ENCODE peak calls at places on chromosomes 6 and 20, in nine cellular contexts. One of them, this sample, is unnamed.

GRCh38 chr6:103983000-103983399 is 876.7 kb downstream of the HACE1 start:
- DNase-seq in epithelial cell of esophagus: no peak
- DNase-seq in CD8-positive, alpha-beta T cell: no peak
- DNase-seq in central memory CD8-positive, alpha-beta T cell: no peak
- DNase-seq in HTR-8/SVneo: no peak
- DNase-seq in substantia nigra: no peak
- DNase-seq in stimulated activated CD4-positive, alpha-beta T cell treated with anti-CD3 and anti-CD28 coated beads, TNF-alpha, amount 100 ng/mL, for 48 hours: no peak
- DNase-seq in HS-5: no peak
- DNase-seq in lower leg skin: no peak
- DNase-seq in this sample: no peak

GRCh38 chr6:106321940-106322339 is 3.6 kb downstream of the ATG5 start:
- DNase-seq in epithelial cell of esophagus: no peak
- DNase-seq in CD8-positive, alpha-beta T cell: no peak
- DNase-seq in central memory CD8-positive, alpha-beta T cell: no peak
- DNase-seq in HTR-8/SVneo: no peak
- DNase-seq in substantia nigra: no peak
- DNase-seq in stimulated activated CD4-positive, alpha-beta T cell treated with anti-CD3 and anti-CD28 coated beads, TNF-alpha, amount 100 ng/mL, for 48 hours: no peak
- DNase-seq in HS-5: no peak
- DNase-seq in lower leg skin: no peak
- DNase-seq in this sample: no peak

GRCh38 chr6:83844170-83844569 is 9.0 kb upstream of the RIPPLY2 start:
- DNase-seq in epithelial cell of esophagus: peak; percentile 50
- DNase-seq in CD8-positive, alpha-beta T cell: no peak
- DNase-seq in central memory CD8-positive, alpha-beta T cell: no peak
- DNase-seq in HTR-8/SVneo: no peak
- DNase-seq in substantia nigra: no peak
- DNase-seq in stimulated activated CD4-positive, alpha-beta T cell treated with anti-CD3 and anti-CD28 coated beads, TNF-alpha, amount 100 ng/mL, for 48 hours: no peak
- DNase-seq in HS-5: no peak
- DNase-seq in lower leg skin: no peak
- DNase-seq in this sample: no peak

GRCh38 chr20:58938078-58938477 is 43.0 kb upstream of the NELFCD start:
- DNase-seq in epithelial cell of esophagus: no peak
- DNase-seq in CD8-positive, alpha-beta T cell: no peak
- DNase-seq in central memory CD8-positive, alpha-beta T cell: no peak
- DNase-seq in HTR-8/SVneo: no peak
- DNase-seq in substantia nigra: no peak
- DNase-seq in stimulated activated CD4-positive, alpha-beta T cell treated with anti-CD3 and anti-CD28 coated beads, TNF-alpha, amount 100 ng/mL, for 48 hours: no peak
- DNase-seq in HS-5: no peak
- DNase-seq in lower leg skin: no peak
- DNase-seq in this sample: no peak

GRCh38 chr6:15926256-15926655 is 202.6 kb upstream of the MYLIP start:
- DNase-seq in epithelial cell of esophagus: no peak
- DNase-seq in CD8-positive, alpha-beta T cell: no peak
- DNase-seq in central memory CD8-positive, alpha-beta T cell: no peak
- DNase-seq in HTR-8/SVneo: no peak
- DNase-seq in substantia nigra: no peak
- DNase-seq in stimulated activated CD4-positive, alpha-beta T cell treated with anti-CD3 and anti-CD28 coated beads, TNF-alpha, amount 100 ng/mL, for 48 hours: no peak
- DNase-seq in HS-5: no peak
- DNase-seq in lower leg skin: no peak
- DNase-seq in this sample: no peak

GRCh38 chr20:62517901-62518610 is 42.3 kb upstream of the GATA5 start:
- DNase-seq in epithelial cell of esophagus: no peak
- DNase-seq in CD8-positive, alpha-beta T cell: no peak
- DNase-seq in central memory CD8-positive, alpha-beta T cell: no peak
- DNase-seq in HTR-8/SVneo: no peak
- DNase-seq in substantia nigra: no peak
- DNase-seq in stimulated activated CD4-positive, alpha-beta T cell treated with anti-CD3 and anti-CD28 coated beads, TNF-alpha, amount 100 ng/mL, for 48 hours: no peak
- DNase-seq in HS-5: no peak
- DNase-seq in lower leg skin: no peak
- DNase-seq in this sample: no peak

GRCh38 chr6:90251295-90251992 is 45.2 kb downstream of the BACH2 start:
- DNase-seq in epithelial cell of esophagus: peak; percentile 71
- DNase-seq in CD8-positive, alpha-beta T cell: no peak
- DNase-seq in central memory CD8-positive, alpha-beta T cell: no peak
- DNase-seq in HTR-8/SVneo: no peak
- DNase-seq in substantia nigra: no peak
- DNase-seq in stimulated activated CD4-positive, alpha-beta T cell treated with anti-CD3 and anti-CD28 coated beads, TNF-alpha, amount 100 ng/mL, for 48 hours: no peak
- DNase-seq in HS-5: no peak
- DNase-seq in lower leg skin: no peak
- DNase-seq in this sample: peak; percentile 58

GRCh38 chr20:364905-365794 is 15.4 kb upstream of the TRIB3 start:
- DNase-seq in epithelial cell of esophagus: peak; percentile 95
- DNase-seq in CD8-positive, alpha-beta T cell: no peak
- DNase-seq in central memory CD8-positive, alpha-beta T cell: no peak
- DNase-seq in HTR-8/SVneo: no peak
- DNase-seq in substantia nigra: no peak
- DNase-seq in stimulated activated CD4-positive, alpha-beta T cell treated with anti-CD3 and anti-CD28 coated beads, TNF-alpha, amount 100 ng/mL, for 48 hours: no peak
- DNase-seq in HS-5: no peak
- DNase-seq in lower leg skin: no peak
- DNase-seq in this sample: no peak

GRCh38 chr20:5636841-5637240 is 113.4 kb upstream of the SHLD1 start:
- DNase-seq in epithelial cell of esophagus: no peak
- DNase-seq in CD8-positive, alpha-beta T cell: no peak
- DNase-seq in central memory CD8-positive, alpha-beta T cell: no peak
- DNase-seq in HTR-8/SVneo: no peak
- DNase-seq in substantia nigra: no peak
- DNase-seq in stimulated activated CD4-positive, alpha-beta T cell treated with anti-CD3 and anti-CD28 coated beads, TNF-alpha, amount 100 ng/mL, for 48 hours: no peak
- DNase-seq in HS-5: no peak
- DNase-seq in lower leg skin: no peak
- DNase-seq in this sample: no peak

This sample was measured in naive B cell.